ENCODE peak calls at places on chromosome 22, in four cellular contexts. V, M, K and Y are unnamed samples.
A peak's percentile ranks its signal among the peaks of the same experiment; 100 is the strongest.

GRCh38 chr22:40332319-40332781 is 13.9 kb upstream of the ADSL start:
- DNase-seq in V (no peak), M (no peak), K (peak; percentile 81), Y (no peak)

GRCh38 chr22:23369054-23369685 is 188.9 kb downstream of the BCR start:
- DNase-seq in V (no peak), M (no peak), K (no peak), Y (no peak)

GRCh38 chr22:40747361-40747760 is 68.1 kb downstream of the MCHR1 start:
- DNase-seq in V (no peak), M (no peak), K (no peak), Y (no peak)

GRCh38 chr22:45512363-45512762 is 9.7 kb downstream of the FBLN1 start:
- DNase-seq in V (no peak), M (no peak), K (no peak), Y (no peak)

GRCh38 chr22:37442537-37442936 is 15.3 kb upstream of the ELFN2 start:
- DNase-seq in V (no peak), M (no peak), K (peak; percentile 45), Y (peak; percentile 23)

GRCh38 chr22:24165673-24166072 is 15.6 kb upstream of the SUSD2 start:
- DNase-seq in V (no peak), M (no peak), K (peak; percentile 53), Y (no peak)

GRCh38 chr22:19719055-19719482 is 4.3 kb upstream of the GP1BB start:
- DNase-seq in V (no peak), M (no peak), K (no peak), Y (no peak)

GRCh38 chr22:17845790-17846189 is 71.5 kb upstream of the BID start:
- DNase-seq in V (peak; percentile 79), M (no peak), K (no peak), Y (no peak)

GRCh38 chr22:36386351-36386899 is 1.3 kb downstream of the MYH9 start:
- DNase-seq in V (no peak), M (no peak), K (no peak), Y (peak; percentile 55)

GRCh38 chr22:48781391-48781790 is 1046.3 kb downstream of the BRD1 start:
- DNase-seq in V (peak; percentile 52), M (no peak), K (no peak), Y (no peak)

GRCh38 chr22:45626198-45626651 is 45.4 kb upstream of the ATXN10 start:
- DNase-seq in V (no peak), M (no peak), K (no peak), Y (peak; percentile 85)

GRCh38 chr22:50289942-50290630 is 17.4 kb downstream of the PLXNB2 start:
- DNase-seq in V (no peak), M (no peak), K (no peak), Y (no peak)